ENCODE peak calls at places on chromosome 4, in six cellular contexts. F is endodermal cell, I is suprapubic skin, A is colonic mucosa, T is body of pancreas, X is transverse colon. H is an unnamed sample. For H3K4me1, the result is how much of the 10 kb centered on the place peaks cover.

GRCh38 chr4:88674565-88674964 is 23.1 kb downstream of the NAP1L5 start:
- DNase-seq in A (no peak), I (no peak), T (no peak), F (no peak), X (no peak), H (no peak)

GRCh38 chr4:119142837-119143236 is 7.2 kb downstream of the MYOZ2 start:
- DNase-seq in F (no peak), T (no peak), X (no peak), A (no peak), I (no peak), H (no peak)

GRCh38 chr4:155604718-155605601 is 61.7 kb upstream of the GUCY1A1 start:
- DNase-seq in T (peak), F (no peak), A (no peak), I (peak), X (peak), H (no peak)

GRCh38 chr4:2357821-2358745 is 60.4 kb downstream of the ZFYVE28 start:
- DNase-seq in A (no peak), I (peak), T (no peak), F (peak), X (peak), H (no peak)

GRCh38 chr4:98290511-98290910 is 29.3 kb downstream of the RAP1GDS1 start:
- DNase-seq in I (no peak), F (no peak), A (no peak), T (no peak), X (no peak), H (no peak)

GRCh38 chr4:92600638-92601037 is 296.9 kb downstream of the GRID2 start:
- DNase-seq in X (no peak), T (no peak), F (peak), I (no peak), A (no peak), H (peak)

GRCh38 chr4:145299380-145300076 is 119.1 kb upstream of the OTUD4 start:
- DNase-seq in A (no peak), X (no peak), F (no peak), T (no peak), I (no peak), H (no peak)

GRCh38 chr4:145709843-145710242 is 29.9 kb downstream of the C4orf51 start:
- DNase-seq in A (no peak), T (no peak), F (no peak), X (no peak), I (no peak), H (no peak)

GRCh38 chr4:1479454-1479853 is 73.2 kb upstream of the NKX1-1 start:
- DNase-seq in F (peak), A (no peak), X (no peak), T (no peak), I (no peak), H (no peak)

GRCh38 chr4:38091636-38092035 is 131.4 kb downstream of the PTTG2 start:
- DNase-seq in F (no peak), I (no peak), T (no peak), X (no peak), A (no peak), H (no peak)

GRCh38 chr4:113559947-113560346 is 201.6 kb downstream of the CAMK2D start:
- DNase-seq in A (no peak), T (no peak), F (no peak), I (no peak), X (no peak), H (peak)

GRCh38 chr4:21011106-21011505 is 310.8 kb downstream of the PACRGL start:
- DNase-seq in T (no peak), I (no peak), A (no peak), F (no peak), X (no peak), H (no peak)

GRCh38 chr4:3407171-3407771 is 34.5 kb upstream of the HGFAC start:
- DNase-seq in T (no peak), F (peak), I (peak), A (no peak), X (no peak), H (no peak)

GRCh38 chr4:99264927-99265326 is 25.9 kb downstream of the ADH1A start:
- DNase-seq in F (no peak), X (no peak), I (no peak), T (no peak), A (no peak), H (no peak)

GRCh38 chr4:138938371-138938699 is 77.2 kb upstream of the NOCT start:
- DNase-seq in A (no peak), F (no peak), T (no peak), X (no peak), I (no peak), H (peak)

GRCh38 chr4:153234923-153235322 is 30.7 kb downstream of the TRIM2 start:
- DNase-seq in I (no peak), X (no peak), T (no peak), A (no peak), F (no peak), H (no peak)
- H3K4me3 ChIP-seq in I (no peak), X (no peak), T (no peak), A (no peak), F (no peak), H (no peak)

DNA sequence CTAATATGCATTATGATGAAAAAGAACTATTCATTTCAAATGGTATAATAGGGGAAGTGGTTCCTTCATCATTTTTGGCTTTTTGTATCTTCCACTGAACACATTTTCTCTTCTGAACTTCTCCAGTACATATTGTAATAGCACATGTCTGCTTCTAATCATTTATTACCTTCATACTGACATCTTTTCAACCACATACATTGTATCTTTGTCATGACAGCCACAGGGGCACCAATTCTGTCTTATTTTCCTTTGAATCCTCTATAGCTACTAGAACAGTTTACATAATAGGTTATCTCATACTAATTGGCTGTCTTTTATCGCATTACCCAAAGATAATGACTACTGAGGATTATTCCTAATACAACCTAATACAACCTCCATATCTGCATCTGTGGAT is 37.7 kb downstream of the PALLD start:
- DNase-seq in X (no peak), F (no peak), I (no peak), T (no peak), A (no peak), H (no peak)
- H3K4me1 ChIP-seq in X (under half), F (under half), I (under half), T (under half), A (under half), H (under half)

GRCh38 chr4:8115916-8116315 is 42.7 kb downstream of the ABLIM2 start:
- DNase-seq in I (no peak), X (no peak), F (no peak), T (no peak), A (no peak), H (no peak)

GRCh38 chr4:8118531-8118930 is 40.1 kb downstream of the ABLIM2 start:
- DNase-seq in I (no peak), A (no peak), F (no peak), T (no peak), X (no peak), H (no peak)

GRCh38 chr4:8119877-8120276 is 38.7 kb downstream of the ABLIM2 start:
- DNase-seq in T (no peak), I (no peak), A (no peak), F (no peak), X (no peak), H (no peak)

GRCh38 chr4:8117278-8117682 is 41.3 kb downstream of the ABLIM2 start:
- DNase-seq in I (no peak), F (peak), T (peak), X (peak), A (peak), H (peak)

DNA sequence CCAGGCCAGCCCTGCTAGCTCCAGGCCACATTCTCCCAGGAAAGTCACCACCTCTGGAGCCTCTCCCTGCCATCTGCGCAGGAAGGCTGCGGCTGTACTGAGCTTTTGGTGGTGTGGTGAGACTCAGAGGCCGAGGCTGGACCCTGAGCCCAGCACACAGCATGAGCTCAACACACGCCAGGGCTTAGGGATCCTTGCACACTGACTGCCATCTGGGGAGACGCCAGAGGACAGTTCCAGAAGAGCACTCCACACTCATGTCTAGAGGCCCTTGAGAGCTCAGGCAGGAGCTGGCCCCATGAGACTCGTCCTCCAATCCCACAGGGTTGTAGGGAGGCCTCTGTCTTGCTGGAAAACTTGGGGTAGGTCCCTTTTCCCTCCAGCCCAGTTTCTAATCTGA is 40.6 kb downstream of the ABLIM2 start:
- DNase-seq in T (no peak), F (no peak), I (no peak), X (no peak), A (no peak), H (no peak)
- H3K27ac ChIP-seq in T (no peak), F (no peak), I (no peak), X (no peak), A (no peak), H (no peak)

DNA sequence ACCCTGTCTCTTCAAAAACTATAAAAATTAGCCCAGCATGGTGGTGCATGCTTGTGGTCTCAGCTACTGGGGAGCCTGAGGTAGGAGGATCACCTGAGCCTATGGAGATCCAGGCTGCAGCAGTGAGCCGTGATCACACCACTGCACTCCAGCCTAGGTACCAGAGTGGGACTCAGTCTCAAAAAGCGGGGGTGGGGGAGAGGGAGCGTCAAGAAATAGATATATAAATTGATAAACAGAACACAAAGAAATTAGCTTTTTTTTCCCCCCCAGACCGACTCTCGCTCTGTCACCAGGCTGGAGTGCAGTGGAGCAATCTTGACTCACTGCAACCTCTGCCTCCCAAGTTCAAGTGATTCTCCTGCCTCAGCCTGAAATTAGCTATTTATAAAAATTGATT is 14.1 kb downstream of the PDS5A start:
- DNase-seq in I (no peak), T (no peak), A (no peak), X (no peak), F (no peak), H (no peak)
- H3K4me3 ChIP-seq in I (no peak), T (no peak), A (no peak), X (no peak), F (no peak), H (no peak)

GRCh38 chr4:78372282-78372988 is 179.1 kb upstream of the ANXA3 start:
- DNase-seq in X (no peak), F (no peak), T (no peak), I (no peak), A (no peak), H (no peak)

GRCh38 chr4:78369691-78370090 is 181.9 kb upstream of the ANXA3 start:
- DNase-seq in T (no peak), I (no peak), X (no peak), A (no peak), F (peak), H (peak)

DNA sequence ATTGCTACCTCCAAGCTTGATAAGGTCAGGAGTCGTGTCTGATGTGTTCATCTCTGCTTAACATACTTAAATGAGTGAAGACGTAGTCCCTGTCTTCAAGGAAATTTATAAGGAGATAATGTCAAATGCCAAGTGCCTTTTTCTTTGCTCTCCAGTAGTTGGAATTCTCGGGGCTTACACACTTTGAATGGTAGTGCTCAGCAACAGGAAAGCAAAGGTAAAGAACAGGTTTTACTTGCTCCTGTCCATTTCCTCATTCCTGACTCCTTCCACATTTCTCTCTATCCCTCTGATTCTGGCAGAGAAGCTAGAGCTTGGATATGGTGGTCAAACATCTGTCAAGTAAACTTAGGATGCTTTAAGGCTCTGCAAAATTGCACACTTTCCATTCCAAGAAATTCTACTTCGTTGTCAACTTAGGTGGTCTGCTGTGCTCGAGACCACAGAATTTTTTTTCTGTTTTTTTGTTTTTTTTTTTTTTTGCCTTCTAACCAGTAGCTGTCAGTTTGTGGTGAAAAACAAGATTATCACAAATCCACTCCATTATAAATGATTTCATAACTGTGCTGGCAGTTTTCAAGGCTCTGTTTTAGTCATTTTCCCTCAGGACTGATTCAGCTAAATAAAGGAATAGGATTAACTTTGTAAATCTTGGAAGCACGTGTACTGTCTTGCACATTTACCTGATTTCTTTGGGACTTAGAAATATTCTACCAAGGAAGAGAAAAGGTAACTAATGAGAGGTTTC is 180.8 kb upstream of the ANXA3 start:
- DNase-seq in T (no peak), X (no peak), F (no peak), A (no peak), I (no peak), H (no peak)
- H3K4me1 ChIP-seq in T (under half), X (under half), F (under half), A (under half), I (under half), H (under half)

GRCh38 chr4:8259743-8260430 is 9.7 kb upstream of the HTRA3 start:
- DNase-seq in F (no peak), X (no peak), T (no peak), A (no peak), I (no peak), H (no peak)

GRCh38 chr4:8260656-8261111 is 8.9 kb upstream of the HTRA3 start:
- DNase-seq in X (peak), F (peak), I (no peak), A (no peak), T (peak), H (no peak)

GRCh38 chr4:8255698-8256441 is 13.7 kb upstream of the HTRA3 start:
- DNase-seq in I (peak), A (no peak), X (no peak), F (no peak), T (no peak), H (no peak)

GRCh38 chr4:8258813-8259212 is 10.7 kb upstream of the HTRA3 start:
- DNase-seq in T (no peak), F (no peak), X (no peak), I (no peak), A (no peak), H (no peak)

DNA sequence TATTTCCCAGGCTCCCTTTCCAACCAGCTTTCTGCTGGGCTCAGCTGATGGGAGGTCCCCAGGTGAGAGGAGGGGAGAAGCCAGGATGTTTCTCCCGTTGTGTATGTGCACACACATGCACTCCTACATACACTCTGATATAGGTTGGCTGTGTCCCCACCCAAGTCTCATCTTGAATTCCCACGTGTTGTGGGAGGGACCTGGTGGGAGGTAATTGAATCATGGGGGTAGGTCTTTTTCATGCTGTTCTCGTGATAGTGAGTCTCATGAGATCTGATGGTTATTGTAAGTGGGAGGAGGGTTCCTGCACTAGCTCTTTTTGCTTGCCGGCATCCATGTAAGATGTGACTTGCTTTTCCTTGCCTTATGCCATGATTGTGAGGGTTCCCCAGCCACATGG is 11.7 kb upstream of the HTRA3 start:
- DNase-seq in A (no peak), I (no peak), T (no peak), F (no peak), X (no peak), H (no peak)
- H3K27ac ChIP-seq in A (no peak), I (no peak), T (no peak), F (no peak), X (no peak), H (no peak)

GRCh38 chr4:13546374-13546854 is 2.1 kb upstream of the NKX3-2 start:
- DNase-seq in A (no peak), T (no peak), I (no peak), F (peak), X (no peak), H (no peak)

GRCh38 chr4:13547563-13548041 is 3.3 kb upstream of the NKX3-2 start:
- DNase-seq in I (no peak), T (no peak), X (peak), F (peak), A (no peak), H (peak)

GRCh38 chr4:13546855-13547562 is 2.7 kb upstream of the NKX3-2 start:
- DNase-seq in I (no peak), A (peak), X (peak), T (no peak), F (peak), H (peak)

GRCh38 chr4:13548984-13549546 is 4.8 kb upstream of the NKX3-2 start:
- DNase-seq in T (peak), F (peak), X (peak), A (peak), I (no peak), H (peak)

GRCh38 chr4:13548059-13548983 is 4.0 kb upstream of the NKX3-2 start:
- DNase-seq in X (no peak), T (no peak), F (no peak), A (no peak), I (no peak), H (peak)
- H3K4me3 ChIP-seq in X (peak), T (no peak), F (peak), A (peak), I (peak), H (peak)

DNA sequence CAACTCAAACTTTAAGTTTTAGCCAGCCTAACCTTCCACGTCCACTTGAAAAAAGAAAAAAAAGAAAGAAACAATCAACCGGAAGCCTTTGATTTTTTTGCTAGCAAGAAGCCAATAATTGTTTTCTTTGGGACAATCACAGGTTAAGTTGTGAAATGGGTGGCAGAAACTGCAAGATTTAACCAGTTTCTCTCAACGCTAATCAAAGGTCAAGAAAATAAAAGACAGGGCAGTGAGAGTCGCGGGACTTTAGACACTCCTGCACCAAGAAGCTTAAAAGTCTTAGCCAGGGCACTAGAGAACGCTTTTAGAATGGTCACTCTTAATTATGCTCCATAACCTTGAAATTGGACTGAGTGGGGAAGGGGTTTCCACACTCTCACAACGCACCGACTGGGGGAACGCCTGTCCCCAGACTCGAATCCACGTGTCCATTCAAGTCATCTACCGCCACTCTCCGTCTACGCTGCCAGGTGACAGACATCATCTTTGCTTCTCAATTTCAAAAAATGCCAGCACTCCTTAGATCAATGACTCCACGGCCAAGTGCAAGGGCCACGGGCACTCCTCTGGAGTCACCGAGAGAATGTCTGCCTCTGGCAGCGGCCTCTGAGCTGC is 883 bp downstream of the ACSL1 start:
- DNase-seq in A (no peak), F (peak), I (no peak), T (no peak), X (no peak), H (no peak)
- H3K4me1 ChIP-seq in A (under half), F (under half), I (under half), T (under half), X (under half), H (under half)